ENCODE peak calls at places on chromosomes 5 and 9, in nine cellular contexts. P is GM23248, B is hepatocyte, W is SK-N-SH, L is GM23338, K is PC-3, V is MM.1S, G is neural progenitor cell, R is OCI-LY7. H is an unnamed sample. For H3K36me3, the result is how much of the 10 kb centered on the place peaks cover.

GRCh38 chr9:121107041-121107440 is 32.3 kb downstream of the CNTRL start:
- DNase-seq in P (peak), B (no peak), W (no peak), L (peak), K (peak), V (no peak), G (no peak), R (peak), H (peak)

GRCh38 chr5:96972599-96973334 is 36.9 kb downstream of the LNPEP start:
- DNase-seq in P (no peak), B (no peak), W (no peak), L (no peak), K (no peak), V (no peak), G (no peak), R (peak), H (no peak)

GRCh38 chr9:129550199-129550839 is 70.6 kb downstream of the C9orf50 start:
- DNase-seq in P (peak), B (peak), W (peak), L (peak), K (peak), V (no peak), G (peak), R (no peak), H (no peak)

GRCh38 chr5:88660947-88661869 is 221.8 kb downstream of the MEF2C start:
- DNase-seq in P (peak), B (peak), W (peak), L (peak), K (peak), V (peak), G (peak), R (peak), H (peak)

GRCh38 chr9:117860849-117861248 is 156.6 kb downstream of the TLR4 start:
- DNase-seq in P (peak), B (no peak), W (no peak), L (no peak), K (no peak), V (no peak), G (no peak), R (no peak), H (no peak)

GRCh38 chr5:91028518-91028956 is 354.6 kb downstream of the ARRDC3 start:
- DNase-seq in P (no peak), B (peak), W (no peak), L (no peak), K (no peak), V (no peak), G (no peak), R (no peak), H (no peak)

GRCh38 chr5:126801992-126802294 is 25.0 kb downstream of the LMNB1 start:
- DNase-seq in P (peak), B (peak), W (peak), L (no peak), K (peak), V (peak), G (no peak), R (peak), H (no peak)

GRCh38 chr9:132541051-132541450 is 41.4 kb upstream of the BARHL1 start:
- DNase-seq in P (no peak), B (no peak), W (no peak), L (no peak), K (no peak), V (no peak), G (no peak), R (no peak), H (no peak)

GRCh38 chr5:175870820-175871447 is 444 bp upstream of the CPLX2 start:
- DNase-seq in P (no peak), B (no peak), W (peak), L (peak), K (no peak), V (no peak), G (no peak), R (no peak), H (no peak)

GRCh38 chr9:38213591-38213990 is 144.6 kb upstream of the SHB start:
- DNase-seq in P (no peak), B (no peak), W (no peak), L (no peak), K (no peak), V (no peak), G (no peak), R (no peak), H (no peak)

GRCh38 chr5:17203329-17204132 is 13.9 kb upstream of the BASP1 start:
- DNase-seq in P (peak), B (peak), W (peak), L (peak), K (peak), V (peak), G (peak), R (peak), H (peak)

GRCh38 chr9:71302776-71303175 is 181.4 kb upstream of the TRPM3 start:
- DNase-seq in P (peak), B (no peak), W (no peak), L (no peak), K (no peak), V (peak), G (no peak), R (no peak), H (no peak)

GRCh38 chr5:61806491-61807020 is 474.5 kb downstream of the ZSWIM6 start:
- DNase-seq in P (no peak), B (no peak), W (no peak), L (no peak), K (no peak), V (no peak), G (no peak), R (no peak), H (no peak)

GRCh38 chr5:175690586-175690985 is 32.7 kb downstream of the HRH2 start:
- DNase-seq in P (no peak), B (no peak), W (no peak), L (no peak), K (no peak), V (no peak), G (no peak), R (no peak), H (no peak)

GRCh38 chr5:87966213-87966612 is 302.4 kb downstream of the TMEM161B start:
- DNase-seq in P (no peak), B (no peak), W (no peak), L (no peak), K (no peak), V (no peak), G (no peak), R (no peak), H (no peak)

GRCh38 chr5:172004824-172005237 is 1.6 kb downstream of the FBXW11 start:
- DNase-seq in P (peak), B (no peak), W (no peak), L (no peak), K (no peak), V (peak), G (no peak), R (peak), H (no peak)

GRCh38 chr5:57953830-57954229 is 471.2 kb upstream of the ACTBL2 start:
- DNase-seq in P (no peak), B (no peak), W (no peak), L (no peak), K (no peak), V (no peak), G (no peak), R (no peak), H (no peak)

GRCh38 chr9:124784503-124784902 is 7.6 kb downstream of the OLFML2A start:
- DNase-seq in P (peak), B (no peak), W (no peak), L (no peak), K (no peak), V (no peak), G (no peak), R (no peak), H (no peak)
- TF ChIP-seq EZH2phosphoT487 in P (no peak), B (no peak), W (no peak), L (no peak), K (no peak), V (no peak), G (no peak), R (no peak), H (no peak)

DNA sequence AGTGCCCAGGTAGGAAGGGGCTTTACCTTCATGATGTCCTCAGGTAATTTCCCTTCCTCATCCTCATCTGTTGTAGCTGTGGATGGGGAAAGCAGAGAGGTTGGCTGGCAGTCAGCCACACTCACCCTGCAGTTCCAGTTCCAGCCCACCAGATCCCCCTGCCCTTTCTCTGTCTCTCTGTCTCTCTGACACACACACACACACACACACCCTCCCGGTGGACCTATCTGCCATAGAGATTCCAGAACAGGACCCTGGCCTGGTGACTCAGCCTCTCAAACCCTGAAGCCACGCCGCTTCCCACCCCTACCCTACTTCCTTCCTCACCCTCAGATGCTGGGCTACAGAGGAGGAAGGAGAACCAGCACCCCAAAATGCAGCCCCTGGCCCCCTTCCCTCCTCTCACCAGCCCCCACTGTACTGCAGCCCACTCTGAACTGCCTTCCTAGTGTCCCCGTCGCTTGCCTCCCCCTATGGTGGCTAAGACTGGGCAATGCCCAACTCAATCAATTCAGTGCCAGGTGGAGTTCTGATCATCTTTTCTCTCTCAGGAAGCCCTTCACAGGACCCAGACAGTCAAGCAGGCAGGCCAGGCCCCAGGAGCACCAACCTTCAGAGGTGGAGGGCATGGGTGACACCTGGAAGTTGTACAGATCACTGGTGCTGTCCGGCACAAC is 4.8 kb downstream of the IRF1 start:
- DNase-seq in P (no peak), B (no peak), W (no peak), L (no peak), K (no peak), V (no peak), G (no peak), R (no peak), H (no peak)
- H3K36me3 ChIP-seq in P (under half), B (under half), W (under half), L (under half), K (under half), V (under half), G (under half), R (half or more), H (under half)

DNA sequence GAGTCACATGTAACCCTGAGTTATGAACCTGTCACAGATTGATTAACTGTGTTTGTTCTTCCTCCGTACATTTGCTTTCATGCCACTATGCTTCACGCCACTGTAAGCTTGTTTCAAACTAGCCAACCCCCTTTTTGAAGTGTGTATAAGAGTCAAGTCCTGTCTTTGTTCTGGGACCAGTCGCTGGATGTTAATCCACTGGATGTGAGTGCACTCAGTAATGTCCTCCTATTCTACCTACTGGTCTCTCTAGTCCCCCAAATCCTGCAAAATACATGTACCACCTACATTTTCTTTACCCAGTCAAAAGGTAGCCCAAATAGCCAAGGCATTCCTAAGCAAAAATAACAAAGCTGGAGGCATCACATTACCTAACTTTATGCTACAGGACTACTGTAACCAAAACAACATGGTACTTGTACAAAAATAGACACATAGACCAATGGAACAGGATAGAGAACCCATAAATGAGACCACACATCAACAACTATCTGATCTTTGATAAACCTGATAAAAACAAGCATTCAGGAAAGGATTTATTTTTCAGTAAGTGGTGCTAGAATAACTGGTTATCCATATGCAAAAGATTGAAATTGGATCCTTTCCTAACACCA is 1139.1 kb upstream of the SEMA6A start:
- DNase-seq in P (no peak), B (no peak), W (no peak), L (peak), K (no peak), V (no peak), G (no peak), R (peak), H (peak)
- TF ChIP-seq EZH2phosphoT487 in P (no peak), B (no peak), W (no peak), L (no peak), K (no peak), V (no peak), G (no peak), R (no peak), H (no peak)

DNA sequence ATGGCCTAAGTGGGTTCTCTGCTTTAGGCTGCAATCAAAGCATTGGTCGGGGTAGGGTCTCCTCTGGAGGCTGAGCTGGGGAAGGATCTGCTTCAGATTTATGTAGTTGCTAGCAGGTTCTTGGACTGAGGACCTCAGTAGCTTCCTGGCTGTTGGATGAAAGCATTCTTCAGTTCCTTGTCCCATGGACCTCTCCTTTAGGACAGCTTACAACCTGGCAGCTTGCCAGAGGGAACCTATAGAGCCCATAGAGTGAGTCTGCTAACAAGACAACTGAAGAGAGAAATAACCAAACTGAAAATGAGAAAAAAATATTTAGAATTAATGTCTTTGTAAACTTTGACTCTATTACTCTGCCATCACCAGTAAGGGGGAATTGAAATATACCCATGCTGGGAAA is 12.4 kb downstream of the MRPS30 start:
- DNase-seq in P (no peak), B (peak), W (no peak), L (no peak), K (no peak), V (no peak), G (no peak), R (no peak), H (no peak)
- H3K36me3 ChIP-seq in P (under half), B (under half), W (under half), L (under half), K (under half), V (under half), G (under half), R (half or more), H (under half)

GRCh38 chr5:80326468-80326867 is 6.7 kb downstream of the SPZ1 start:
- DNase-seq in P (no peak), B (no peak), W (peak), L (no peak), K (no peak), V (no peak), G (no peak), R (no peak), H (no peak)
- TF ChIP-seq EZH2phosphoT487 in P (no peak), B (no peak), W (no peak), L (no peak), K (no peak), V (no peak), G (no peak), R (no peak), H (no peak)

GRCh38 chr5:113527746-113528145 is 14.3 kb downstream of the YTHDC2 start:
- DNase-seq in P (no peak), B (no peak), W (no peak), L (no peak), K (no peak), V (no peak), G (no peak), R (no peak), H (no peak)
- H3K36me3 ChIP-seq in P (under half), B (under half), W (half or more), L (under half), K (under half), V (under half), G (under half), R (half or more), H (under half)

GRCh38 chr9:116549061-116549664 is 137.9 kb upstream of the TRIM32 start:
- DNase-seq in P (peak), B (peak), W (no peak), L (no peak), K (peak), V (no peak), G (no peak), R (no peak), H (peak)
- TF ChIP-seq EZH2phosphoT487 in P (peak), B (no peak), W (no peak), L (no peak), K (no peak), V (no peak), G (no peak), R (no peak), H (no peak)

DNA sequence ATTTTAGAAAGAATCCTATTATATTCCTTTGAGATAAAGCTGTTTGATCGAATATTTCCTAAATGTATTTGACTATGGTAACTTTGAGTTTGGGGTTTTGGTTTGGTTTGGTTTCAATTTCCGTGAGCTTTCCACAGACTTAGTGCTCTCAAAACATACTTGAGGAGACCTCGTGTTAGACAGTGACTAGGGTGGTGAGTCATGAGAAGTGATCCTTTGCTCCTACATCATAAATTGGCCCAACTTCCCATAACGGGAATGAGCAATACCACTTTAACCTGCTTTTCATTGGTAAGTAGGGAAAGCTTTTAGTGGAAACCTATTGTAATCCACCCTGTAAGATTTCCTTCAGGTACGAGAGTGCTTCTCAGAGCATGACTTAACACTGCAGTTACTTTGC is 3.8 kb upstream of the RASEF start:
- DNase-seq in P (peak), B (peak), W (no peak), L (no peak), K (peak), V (no peak), G (no peak), R (no peak), H (no peak)
- H3K36me3 ChIP-seq in P (under half), B (under half), W (under half), L (under half), K (under half), V (under half), G (under half), R (under half), H (under half)

H was measured in HCT116.